ENCODE peak calls at places on chromosomes 4 and X, in ten cellular contexts. K is brain microvascular endothelial cell, B is choroid plexus epithelial cell, T is astrocyte of the spinal cord, Q is right atrium auricular region, N is ascending aorta, O is body of pancreas, J is cardiac fibroblast, G is GM12865, H is adrenal gland. W is an unnamed sample.

GRCh38 chr4:169620846-169621228 is 459 bp downstream of the CLCN3 start:
- DNase-seq in H (peak), B (peak), T (peak), K (peak), N (no peak), Q (no peak), J (peak), G (peak), O (peak), W (no peak)

GRCh38 chr4:172554588-172554987 is 614.0 kb upstream of the GALNT7 start:
- DNase-seq in Q (no peak), B (no peak), T (no peak), K (no peak), J (peak), O (no peak), H (no peak), G (no peak), N (no peak), W (no peak)

GRCh38 chr4:87152310-87153061 is 67.9 kb downstream of the KLHL8 start:
- DNase-seq in Q (no peak), H (no peak), G (no peak), B (no peak), T (no peak), O (peak), K (no peak), J (no peak), N (no peak), W (no peak)

GRCh38 chr4:27620886-27621285 is 760.2 kb downstream of the STIM2 start:
- DNase-seq in Q (no peak), H (no peak), B (no peak), T (no peak), K (no peak), N (no peak), G (no peak), J (no peak), O (no peak), W (no peak)

GRCh38 chr4:3471098-3471760 is 8.1 kb downstream of the DOK7 start:
- DNase-seq in J (no peak), H (no peak), K (no peak), Q (no peak), N (no peak), G (no peak), B (no peak), O (no peak), T (no peak), W (peak)

GRCh38 chr4:105145059-105145912 is 1.4 kb upstream of the TET2 start:
- DNase-seq in N (no peak), T (peak), O (no peak), G (peak), B (peak), K (no peak), H (no peak), J (no peak), Q (no peak), W (no peak)

GRCh38 chrX:24341795-24342194 is 18.6 kb upstream of the SUPT20HL1 start:
- DNase-seq in T (peak), Q (no peak), O (no peak), H (no peak), N (no peak), G (no peak), B (peak), K (peak), J (peak), W (no peak)

GRCh38 chr4:83454626-83455025 is 997 bp downstream of the HELQ start:
- DNase-seq in O (no peak), B (peak), K (peak), Q (no peak), J (peak), G (no peak), T (peak), N (no peak), H (no peak), W (no peak)

GRCh38 chr4:1471443-1472147 is 65.4 kb upstream of the NKX1-1 start:
- DNase-seq in B (no peak), N (peak), J (no peak), T (no peak), K (no peak), G (no peak), Q (no peak), H (no peak), O (no peak), W (peak)

GRCh38 chrX:69556094-69557011 is 52.2 kb downstream of the NALF2 start:
- DNase-seq in J (peak), K (peak), O (peak), H (peak), B (peak), G (peak), T (peak), Q (no peak), N (no peak), W (no peak)

GRCh38 chr4:10066206-10066605 is 44.9 kb upstream of the SLC2A9 start:
- DNase-seq in B (no peak), O (no peak), J (no peak), T (no peak), N (no peak), H (no peak), Q (no peak), G (no peak), K (no peak), W (no peak)

GRCh38 chr4:168682898-168683500 is 186.1 kb downstream of the PALLD start:
- DNase-seq in B (no peak), O (no peak), K (no peak), T (no peak), Q (no peak), G (no peak), J (no peak), H (no peak), N (no peak), W (no peak)

GRCh38 chr4:123826896-123827295 is 430.3 kb downstream of the SPRY1 start:
- DNase-seq in H (peak), T (peak), K (peak), O (no peak), G (no peak), N (no peak), B (peak), Q (peak), J (peak), W (peak)

GRCh38 chr4:152278505-152279301 is 257.2 kb downstream of the FBXW7 start:
- DNase-seq in K (no peak), J (no peak), O (no peak), H (no peak), T (no peak), B (no peak), G (peak), Q (no peak), N (no peak), W (no peak)

GRCh38 chr4:184593461-184593860 is 55.8 kb downstream of the CASP3 start:
- DNase-seq in G (no peak), K (no peak), H (no peak), Q (no peak), N (no peak), T (no peak), O (no peak), J (no peak), B (no peak), W (no peak)

GRCh38 chrX:24113161-24113560 is 36.4 kb upstream of the ZFX start:
- DNase-seq in O (no peak), B (peak), J (peak), T (no peak), Q (no peak), G (no peak), K (no peak), N (no peak), H (no peak), W (no peak)

GRCh38 chr4:51894246-51894645 is 51.3 kb downstream of the DCUN1D4 start:
- DNase-seq in H (no peak), B (no peak), J (peak), O (no peak), Q (no peak), N (no peak), T (peak), K (no peak), G (no peak), W (no peak)

GRCh38 chrX:13689519-13690211 is 737 bp downstream of the RAB9A start:
- DNase-seq in G (no peak), H (peak), K (peak), J (peak), B (peak), N (no peak), Q (no peak), O (no peak), T (peak), W (no peak)

GRCh38 chr4:6278801-6279197 is 9.1 kb downstream of the WFS1 start:
- DNase-seq in O (no peak), H (peak), T (peak), N (no peak), Q (peak), G (peak), J (peak), K (peak), B (peak), W (no peak)

GRCh38 chr4:89538886-89539285 is 231.3 kb upstream of the GPRIN3 start:
- DNase-seq in K (no peak), J (no peak), T (no peak), N (no peak), B (no peak), G (no peak), O (no peak), H (no peak), Q (no peak), W (no peak)

GRCh38 chr4:181677203-181677602 is 566.0 kb upstream of the TENM3 start:
- DNase-seq in O (no peak), H (no peak), B (no peak), J (no peak), K (no peak), T (no peak), Q (no peak), G (no peak), N (no peak), W (no peak)

GRCh38 chr4:9143421-9144080 is 26.7 kb upstream of the FAM90A26 start:
- DNase-seq in Q (peak), H (no peak), N (no peak), B (no peak), G (no peak), O (no peak), J (no peak), K (no peak), T (no peak), W (no peak)

DNA sequence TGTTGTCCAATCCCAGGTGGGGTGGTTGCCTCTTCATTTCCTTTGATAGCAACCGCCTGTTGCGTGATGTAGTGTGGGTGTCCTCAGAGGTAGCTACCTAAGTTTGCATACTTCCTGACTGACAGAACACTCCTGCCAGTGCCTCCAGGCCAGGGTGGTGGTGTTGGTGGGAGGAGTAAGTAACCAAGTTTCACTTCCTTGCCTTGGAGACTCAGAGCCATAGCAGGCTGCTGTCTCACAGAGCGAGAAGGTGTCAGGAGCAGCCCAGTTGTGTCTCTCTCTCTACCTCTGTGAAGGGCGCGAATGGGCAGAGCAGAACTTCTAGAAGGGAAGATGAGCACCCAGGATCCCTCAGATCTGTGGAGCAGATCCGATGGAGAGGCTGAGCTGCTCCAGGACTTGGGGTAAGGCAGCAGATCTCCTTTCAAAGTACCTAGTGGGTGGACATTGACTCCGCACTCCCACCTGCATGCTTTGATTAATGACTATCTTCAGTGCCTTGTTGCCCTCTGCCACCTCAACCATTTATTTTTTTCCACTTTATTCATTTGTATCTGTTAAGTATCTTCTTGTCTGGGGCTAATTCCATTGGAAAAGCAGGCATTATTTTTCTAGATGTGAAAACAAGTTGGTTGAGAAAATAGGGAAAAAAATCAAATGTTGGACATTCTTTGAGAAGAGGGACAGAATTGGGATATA is at the start of gene DAPP1:
- DNase-seq in G (peak), K (no peak), J (no peak), Q (peak), O (peak), H (peak), T (no peak), B (no peak), N (peak), W (no peak)
- H3K4me3 ChIP-seq in G (peak), K (no peak), J (no peak), Q (no peak), O (no peak), H (peak), T (no peak), B (no peak), N (peak), W (peak)

DNA sequence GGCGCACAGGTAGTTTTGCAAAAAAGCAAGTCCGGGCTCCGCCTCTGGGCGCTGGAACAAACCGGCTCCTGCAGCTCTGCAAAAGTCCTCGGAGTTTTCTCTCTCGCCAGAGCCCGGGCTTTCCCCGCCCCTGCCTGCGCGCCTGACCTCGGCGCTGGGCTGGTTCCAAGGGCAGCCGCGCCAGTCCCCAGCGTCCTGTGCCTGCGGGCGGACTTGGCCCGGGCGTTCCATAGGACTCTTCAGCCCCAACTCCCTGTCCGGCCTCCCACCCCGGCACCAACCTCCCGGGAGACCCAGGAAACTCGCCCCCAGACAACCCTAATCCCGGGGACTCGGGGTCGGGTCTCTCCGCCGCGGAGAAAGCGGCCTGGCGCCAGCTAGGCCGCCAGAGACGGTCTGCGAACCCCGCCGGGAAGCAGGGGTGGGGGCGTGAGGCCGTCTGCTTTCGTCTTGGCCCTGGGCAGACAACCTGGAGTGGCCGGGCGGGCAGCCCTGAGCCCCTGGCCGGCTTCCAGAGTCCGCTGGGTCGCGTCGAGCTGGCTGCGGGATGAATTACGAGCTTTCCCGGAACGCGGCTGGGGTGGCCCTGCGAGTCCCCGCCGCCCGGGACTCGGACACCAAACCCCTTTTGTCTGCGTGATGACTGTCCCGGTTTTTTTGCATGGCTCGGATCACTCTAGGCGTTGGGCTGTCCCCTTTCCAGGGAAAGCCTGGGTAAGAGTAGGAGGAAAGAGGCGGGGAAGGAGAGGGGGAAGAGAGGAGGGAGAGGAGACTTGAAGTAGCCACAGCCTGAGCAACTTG is 971 bp downstream of the MXRA5 start:
- DNase-seq in G (no peak), B (peak), K (no peak), J (peak), Q (no peak), O (peak), T (peak), N (no peak), H (peak), W (peak)
- H3K4me3 ChIP-seq in G (no peak), B (peak), K (peak), J (no peak), Q (peak), O (peak), T (peak), N (peak), H (peak), W (peak)

GRCh38 chrX:989959-990510 is 222.4 kb downstream of the CRLF2 start:
- DNase-seq in N (peak), H (peak), G (peak), K (peak), Q (peak), O (peak), J (peak), T (peak), B (peak), W (peak)
- H3K4me3 ChIP-seq in N (peak), H (peak), G (peak), K (peak), Q (peak), O (no peak), J (peak), T (peak), B (peak), W (peak)

DNA sequence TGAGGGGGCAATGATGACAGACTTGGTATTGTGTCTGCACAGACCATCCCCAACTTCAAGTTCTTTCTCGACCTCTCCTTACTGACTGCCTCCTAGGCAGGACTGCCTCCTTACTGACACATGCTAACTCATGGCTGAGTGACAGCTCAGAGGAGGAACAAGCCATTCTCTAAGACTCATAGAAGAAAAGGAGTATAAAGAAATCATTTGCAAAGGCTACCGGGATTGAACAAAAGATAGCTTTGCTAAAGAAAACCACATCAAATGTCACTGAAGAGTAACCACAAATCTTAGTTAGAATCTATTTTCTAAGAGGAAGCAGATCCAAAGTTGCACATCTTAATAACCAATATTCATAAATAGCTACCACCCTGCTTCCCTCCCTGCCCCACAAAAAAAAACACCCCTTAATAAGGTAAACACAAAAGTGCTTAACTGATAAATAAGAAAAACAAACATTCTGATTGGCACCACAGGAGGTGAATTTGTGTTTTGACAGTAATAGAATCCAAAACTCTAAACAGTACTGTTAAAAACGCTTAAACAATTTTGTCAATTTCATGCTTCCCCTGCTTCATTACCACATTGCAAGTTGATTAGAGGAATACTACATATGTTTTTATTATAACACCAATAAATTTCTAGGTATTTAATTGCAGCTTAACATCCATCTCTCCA is 160.2 kb downstream of the HNRNPD start:
- DNase-seq in O (no peak), H (no peak), J (no peak), K (no peak), N (no peak), Q (no peak), G (no peak), B (no peak), T (no peak), W (no peak)
- H3K4me3 ChIP-seq in O (no peak), H (no peak), J (no peak), K (no peak), N (no peak), Q (no peak), G (no peak), B (no peak), T (no peak), W (no peak)

GRCh38 chrX:40262641-40263560 is 165.1 kb upstream of the BCOR start:
- DNase-seq in Q (no peak), J (peak), O (no peak), N (peak), H (peak), T (peak), G (no peak), B (peak), K (peak), W (no peak)
- H3K4me3 ChIP-seq in Q (no peak), J (no peak), O (no peak), N (no peak), H (peak), T (no peak), G (no peak), B (no peak), K (no peak), W (no peak)

GRCh38 chr4:7829687-7830580 is 109.7 kb downstream of the AFAP1 start:
- DNase-seq in N (no peak), B (no peak), O (no peak), H (no peak), J (no peak), G (no peak), Q (no peak), K (no peak), T (no peak), W (no peak)
- H3K4me3 ChIP-seq in N (no peak), B (no peak), O (no peak), H (no peak), J (peak), G (no peak), Q (no peak), K (no peak), T (no peak), W (no peak)